ENCODE peak calls at places on chromosome 19, in five cellular contexts. G is HepG2, D is tibial nerve, U is stomach, V is transverse colon. N is an unnamed sample.

GRCh38 chr19:39246951-39247669 is 1.5 kb downstream of the IFNL4 start:
- DNase-seq in G (no peak), D (no peak), U (no peak), V (peak; percentile 16), N (no peak)

GRCh38 chr19:5288347-5288739 is 52.3 kb downstream of the PTPRS start:
- DNase-seq in G (no peak), D (no peak), U (peak; percentile 49), V (peak; percentile 27), N (no peak)

GRCh38 chr19:46886546-46887239 is 25.9 kb downstream of the ARHGAP35 start:
- DNase-seq in G (no peak), D (no peak), U (no peak), V (no peak), N (no peak)

GRCh38 chr19:38596057-38596981 is 21.4 kb downstream of the MAP4K1 start:
- DNase-seq in G (peak; percentile 20), D (no peak), U (peak; percentile 72), V (peak; percentile 52), N (no peak)

GRCh38 chr19:38290631-38291147 is 13.4 kb upstream of the C19orf33 start:
- DNase-seq in G (no peak), D (no peak), U (peak; percentile 95), V (no peak), N (no peak)

GRCh38 chr19:5314012-5314906 is 26.4 kb downstream of the PTPRS start:
- DNase-seq in G (peak; percentile 70), D (no peak), U (no peak), V (no peak), N (no peak)

GRCh38 chr19:54422136-54422535 is 6.9 kb downstream of the TTYH1 start:
- DNase-seq in G (no peak), D (no peak), U (no peak), V (no peak), N (no peak)

GRCh38 chr19:2494084-2494446 is 18.1 kb downstream of the GADD45B start:
- DNase-seq in G (no peak), D (no peak), U (no peak), V (no peak), N (no peak)

GRCh38 chr19:48490980-48491792 is 20.4 kb downstream of the LMTK3 start:
- DNase-seq in G (no peak), D (no peak), U (peak; percentile 56), V (peak; percentile 66), N (no peak)

GRCh38 chr19:33902802-33903488 is 106.3 kb downstream of the KCTD15 start:
- DNase-seq in G (no peak), D (no peak), U (no peak), V (no peak), N (no peak)

GRCh38 chr19:15191982-15192381 is 8.8 kb downstream of the NOTCH3 start:
- DNase-seq in G (no peak), D (no peak), U (no peak), V (no peak), N (no peak)

GRCh38 chr19:17865364-17866311 is 5.9 kb downstream of the RPL18A start:
- DNase-seq in G (no peak), D (no peak), U (peak; percentile 78), V (peak; percentile 81), N (no peak)

GRCh38 chr19:19538077-19538764 is at the start of gene CILP2:
- DNase-seq in G (no peak), D (no peak), U (peak; percentile 37), V (peak; percentile 41), N (no peak)

GRCh38 chr19:6100284-6100915 is 9.9 kb downstream of the RFX2 start:
- DNase-seq in G (no peak), D (no peak), U (no peak), V (no peak), N (no peak)

GRCh38 chr19:31555634-31556215 is 206.5 kb upstream of the TSHZ3 start:
- DNase-seq in G (no peak), D (no peak), U (no peak), V (no peak), N (no peak)

GRCh38 chr19:1355974-1356865 is 27.5 kb upstream of the NDUFS7 start:
- DNase-seq in G (no peak), D (no peak), U (no peak), V (peak; percentile 43), N (no peak)

GRCh38 chr19:53545271-53546065 is 7.5 kb downstream of the ZNF331 start:
- DNase-seq in G (no peak), D (no peak), U (no peak), V (no peak), N (no peak)

GRCh38 chr19:41707502-41707812 is 969 bp upstream of the CEACAM5 start:
- DNase-seq in G (no peak), D (no peak), U (no peak), V (peak; percentile 44), N (no peak)

GRCh38 chr19:14540741-14541525 is 11.5 kb downstream of the TECR start:
- DNase-seq in G (no peak), D (no peak), U (no peak), V (no peak), N (no peak)

GRCh38 chr19:34560229-34560628 is 78.7 kb downstream of the WTIP start:
- DNase-seq in G (no peak), D (no peak), U (no peak), V (no peak), N (peak; percentile 37)

GRCh38 chr19:39083983-39084731 is at the start of gene ACP7:
- DNase-seq in G (no peak), D (no peak), U (no peak), V (no peak), N (no peak)

GRCh38 chr19:51530616-51531015 is 854 bp downstream of the SIGLEC6 start:
- DNase-seq in G (no peak), D (no peak), U (no peak), V (no peak), N (no peak)

GRCh38 chr19:51535535-51535934 is 4.1 kb upstream of the SIGLEC6 start:
- DNase-seq in G (no peak), D (no peak), U (no peak), V (no peak), N (no peak)

GRCh38 chr19:51525731-51526130 is 5.7 kb downstream of the SIGLEC6 start:
- DNase-seq in G (no peak), D (no peak), U (no peak), V (no peak), N (no peak)

GRCh38 chr19:51529301-51529700 is 2.2 kb downstream of the SIGLEC6 start:
- DNase-seq in G (no peak), D (no peak), U (no peak), V (no peak), N (no peak)

DNA sequence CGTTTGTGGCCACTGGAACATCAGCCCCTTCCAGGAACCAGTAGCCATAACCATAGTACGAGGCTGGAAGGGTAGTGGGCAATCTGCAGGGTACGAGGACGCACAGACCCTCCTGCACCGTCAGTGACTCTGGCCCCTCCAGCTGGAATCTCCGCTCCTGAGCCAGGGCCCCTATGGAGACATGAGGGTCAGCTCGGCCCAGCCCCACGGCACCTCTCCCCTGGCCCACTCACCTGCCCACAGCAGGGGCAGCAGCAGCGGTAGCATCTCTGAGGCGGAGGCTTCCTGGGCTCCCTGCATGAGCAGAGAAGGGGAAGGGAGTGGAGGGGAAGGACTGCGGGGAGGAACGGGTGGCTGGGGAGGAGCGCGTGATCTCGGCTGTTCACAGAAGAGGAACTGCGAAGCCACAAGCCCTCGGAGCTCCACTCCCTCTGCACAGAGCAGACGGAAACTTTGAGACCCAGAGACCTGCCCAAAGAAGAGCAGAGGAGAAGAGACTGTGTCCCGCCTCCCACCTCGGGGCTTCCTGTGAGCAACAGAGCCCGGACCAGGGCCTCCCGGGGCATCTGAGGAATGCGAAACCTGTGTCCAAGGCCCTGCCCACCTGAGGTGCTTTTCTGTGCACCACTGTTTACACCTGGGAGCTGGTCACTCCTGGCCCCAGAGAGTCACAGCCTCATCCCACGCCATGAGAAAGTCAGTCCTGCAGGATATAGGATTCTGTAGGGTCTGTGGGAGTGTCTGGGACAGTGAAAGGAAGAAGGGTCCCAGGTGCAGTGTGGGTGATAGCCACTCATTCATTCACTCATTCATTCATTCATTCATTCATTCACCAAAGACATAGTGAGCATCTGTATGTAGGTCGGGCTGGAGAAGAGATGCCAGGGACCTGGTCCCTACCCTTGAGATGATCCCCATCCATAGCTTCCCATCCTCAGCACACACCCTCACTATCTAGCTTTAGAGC is at the start of gene SIGLEC6:
- DNase-seq in G (no peak), D (peak; percentile 44), U (peak; percentile 37), V (peak; percentile 51), N (no peak)
- TF ChIP-seq EP300 in G (no peak), D (no peak), U (no peak), V (no peak), N (no peak)

DNA sequence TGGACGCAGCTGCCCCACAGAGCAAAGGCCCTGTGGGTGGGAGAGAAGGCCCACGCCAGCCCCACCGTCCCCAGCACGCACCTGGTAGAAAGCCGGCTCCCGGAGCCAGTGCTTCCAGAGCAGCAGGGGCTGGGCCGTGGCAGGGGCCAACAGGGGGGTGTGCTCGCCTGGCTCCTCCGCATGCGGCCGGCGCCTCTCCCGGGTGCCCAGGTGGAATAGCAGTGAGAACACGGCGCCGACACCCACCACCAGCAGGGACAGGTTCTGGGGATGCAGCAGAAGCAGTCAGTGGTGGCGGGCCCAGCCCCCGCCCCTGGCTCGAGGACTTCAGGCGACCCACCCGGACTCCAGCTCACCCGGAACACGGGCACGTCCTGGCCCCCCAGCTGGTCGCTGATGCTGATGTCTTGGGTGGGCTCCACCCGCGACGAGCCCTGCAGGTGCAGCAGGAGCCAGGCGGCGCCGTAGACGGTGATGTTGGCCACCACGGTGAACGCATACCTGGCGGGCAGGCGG is 8.9 kb downstream of the TEKTIP1 start:
- DNase-seq in G (no peak), D (no peak), U (no peak), V (no peak), N (no peak)
- TF ChIP-seq CTCF in G (no peak), D (no peak), U (no peak), V (no peak), N (no peak)

DNA sequence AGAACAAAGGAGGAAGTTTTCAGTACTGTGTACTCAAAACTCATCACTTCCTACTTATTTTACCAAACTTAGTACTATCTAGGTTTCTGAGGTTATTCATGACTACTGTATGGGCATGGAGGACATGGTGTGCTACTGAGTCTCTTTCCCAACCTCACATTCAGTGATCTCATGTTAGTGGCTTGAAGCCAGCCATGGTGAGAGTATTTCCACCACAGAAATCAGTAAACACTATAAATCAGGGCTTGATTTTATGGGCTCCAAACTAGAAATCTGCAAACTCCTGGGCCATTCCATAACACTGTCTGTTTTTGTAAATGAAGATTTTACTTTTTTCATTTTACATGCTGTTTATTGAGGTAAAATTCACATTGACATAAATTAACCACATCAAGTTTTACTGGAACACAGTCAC is 19.7 kb downstream of the MED26 start:
- DNase-seq in G (no peak), D (peak; percentile 84), U (no peak), V (peak; percentile 60), N (no peak)
- TF ChIP-seq EP300 in G (no peak), D (peak; percentile 57), U (peak; percentile 59), V (peak; percentile 92), N (peak; percentile 49)

DNA sequence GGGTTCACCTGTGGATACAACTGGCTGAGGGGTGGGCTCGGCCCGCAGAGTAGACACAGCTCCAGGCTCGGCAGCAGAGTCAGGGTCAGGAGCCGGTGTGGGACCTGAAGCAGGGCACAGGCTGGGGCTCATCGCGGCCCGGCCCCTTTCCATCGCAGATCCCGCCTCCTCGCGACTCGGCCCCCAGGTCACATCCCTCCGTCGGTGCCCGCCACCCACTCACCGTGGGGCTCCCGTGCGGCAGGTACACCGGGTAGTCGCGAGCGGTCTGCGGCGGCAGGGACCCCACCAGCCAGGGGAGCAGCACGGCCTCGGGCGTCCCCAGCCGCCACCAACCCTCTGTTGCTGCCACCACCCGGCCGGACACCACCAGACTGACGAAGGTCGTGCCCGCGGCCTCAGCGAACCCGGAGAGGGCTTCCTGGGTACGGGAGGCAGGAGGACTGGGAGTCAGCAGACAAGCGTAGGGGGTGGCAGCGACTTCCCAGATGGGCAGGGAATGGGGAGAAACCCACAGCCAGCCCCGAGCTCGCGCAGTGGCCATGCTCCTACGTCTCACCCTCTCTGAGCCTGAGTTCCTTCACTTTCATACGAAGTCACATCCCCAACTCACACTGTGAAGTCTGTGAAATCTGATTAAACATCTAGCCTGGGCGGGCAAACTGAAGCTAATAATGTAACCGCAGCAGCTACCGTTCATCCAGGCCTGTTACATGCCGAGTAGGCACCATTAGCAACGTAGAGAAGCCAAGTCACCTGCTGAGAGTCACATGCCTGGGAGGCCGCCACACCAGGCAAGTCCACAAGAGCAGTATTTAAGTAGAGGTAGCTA is 3.7 kb downstream of the FUZ start:
- DNase-seq in G (peak; percentile 35), D (peak; percentile 47), U (peak; percentile 66), V (peak; percentile 66), N (no peak)
- TF ChIP-seq CTCF in G (peak; percentile 75), D (no peak), U (no peak), V (no peak), N (no peak)